ENCODE peak calls at places on chromosomes 4 and X, in eight cellular contexts. O is stimulated activated CD8-positive, alpha-beta memory T cell treated with anti-CD3 and anti-CD28 coated beads, Interleukin-7, amount 100 ng/mL, for 1 hour; J is NCI-H226; M is AG10803; T is glutamatergic neuron; U is lung microvascular endothelial cell; G is activated CD4-positive, alpha-beta T cell treated with anti-CD3 and anti-CD28 coated beads, Interleukin-2, amount 10 ng/mL, durations not matched to agents 7 days and 5 days; E is suprapubic skin. X is an unnamed sample.

GRCh38 chrX:37580080-37580479 is 8.6 kb downstream of the LANCL3 start:
- DNase-seq in O (no peak), J (no peak), M (no peak), T (no peak), U (no peak), G (no peak), E (no peak), X (no peak)

GRCh38 chr4:174592985-174593335 is 70.7 kb upstream of the HPGD start:
- DNase-seq in O (no peak), J (no peak), M (peak; percentile 67), T (no peak), U (no peak), G (no peak), E (no peak), X (no peak)

GRCh38 chr4:106032851-106033286 is 137.6 kb downstream of the NPNT start:
- DNase-seq in O (no peak), J (peak; percentile 50), M (peak; percentile 92), T (no peak), U (no peak), G (no peak), E (no peak), X (no peak)

GRCh38 chr4:27701563-27701962 is 840.9 kb downstream of the STIM2 start:
- DNase-seq in O (no peak), J (no peak), M (no peak), T (no peak), U (no peak), G (no peak), E (no peak), X (no peak)

GRCh38 chrX:104566921-104567501 is 1.0 kb downstream of the IL1RAPL2 start:
- DNase-seq in O (no peak), J (no peak), M (no peak), T (no peak), U (no peak), G (no peak), E (no peak), X (no peak)

GRCh38 chrX:57918750-57919436 is 8.6 kb upstream of the ZXDA start:
- DNase-seq in O (no peak), J (peak; percentile 3), M (peak; percentile 52), T (no peak), U (peak; percentile 43), G (peak; percentile 8), E (no peak), X (no peak)

GRCh38 chr4:165506780-165507305 is 128.0 kb downstream of the CPE start:
- DNase-seq in O (no peak), J (no peak), M (no peak), T (no peak), U (no peak), G (no peak), E (no peak), X (no peak)

GRCh38 chr4:111773858-111774257 is 371.4 kb upstream of the FAM241A start:
- DNase-seq in O (no peak), J (no peak), M (peak; percentile 66), T (no peak), U (no peak), G (no peak), E (no peak), X (no peak)

GRCh38 chr4:16124232-16124631 is 40.4 kb upstream of the PROM1 start:
- DNase-seq in O (no peak), J (no peak), M (no peak), T (no peak), U (no peak), G (no peak), E (no peak), X (no peak)

GRCh38 chr4:54395013-54395527 is 166.0 kb downstream of the PDGFRA start:
- DNase-seq in O (no peak), J (no peak), M (no peak), T (no peak), U (no peak), G (no peak), E (no peak), X (no peak)

GRCh38 chrX:153470411-153471363 is at the start of gene HAUS7:
- DNase-seq in O (peak; percentile 65), J (peak; percentile 66), M (peak; percentile 88), T (peak; percentile 88), U (peak; percentile 95), G (peak; percentile 86), E (peak; percentile 93), X (peak; percentile 64)

GRCh38 chr4:173529505-173530325 is at the start of gene HAND2:
- DNase-seq in O (no peak), J (peak; percentile 54), M (peak; percentile 73), T (peak; percentile 61), U (no peak), G (no peak), E (peak; percentile 76), X (no peak)